ENCODE peak calls at places on chromosomes 3 and 15, in six cellular contexts. U, P, T, R, D and N are unnamed samples.
A peak's percentile ranks its signal among the peaks of the same experiment; 100 is the strongest.

GRCh38 chr3:22960326-22960984 is 242.7 kb upstream of the UBE2E2 start:
- DNase-seq in U (peak; percentile 26), R (peak; percentile 42), D (no peak), T (no peak), P (peak; percentile 24), N (peak; percentile 31)

GRCh38 chr3:115418583-115418982 is 204.7 kb upstream of the GAP43 start:
- DNase-seq in R (no peak), T (no peak), P (no peak), D (no peak), U (no peak), N (peak; percentile 63)

GRCh38 chr15:89781891-89782618 is 5.9 kb downstream of the MESP2 start:
- DNase-seq in T (no peak), D (peak; percentile 41), U (peak; percentile 57), P (no peak), R (peak; percentile 58), N (peak; percentile 88)

GRCh38 chr15:41779662-41780157 is 5.4 kb downstream of the MAPKBP1 start:
- DNase-seq in U (no peak), T (no peak), D (no peak), P (no peak), R (peak; percentile 59), N (no peak)

GRCh38 chr3:158456114-158456513 is 114.9 kb upstream of the MLF1 start:
- DNase-seq in T (no peak), D (no peak), P (no peak), R (peak; percentile 86), U (peak; percentile 63), N (no peak)

GRCh38 chr3:43794776-43795175 is 104.0 kb downstream of the ABHD5 start:
- DNase-seq in T (no peak), D (peak; percentile 12), R (no peak), U (peak; percentile 60), P (no peak), N (peak; percentile 29)

GRCh38 chr3:49238274-49239127 is 38.5 kb downstream of the C3orf62 start:
- DNase-seq in T (no peak), U (peak; percentile 69), P (no peak), D (no peak), R (peak; percentile 91), N (no peak)

GRCh38 chr3:100316656-100317069 is 17.9 kb upstream of the NIT2 start:
- DNase-seq in T (no peak), P (peak; percentile 15), R (peak; percentile 72), D (no peak), U (peak; percentile 68), N (peak; percentile 57)

GRCh38 chr3:185763347-185764010 is 61.4 kb downstream of the IGF2BP2 start:
- DNase-seq in T (no peak), U (peak; percentile 29), D (no peak), P (no peak), R (peak; percentile 56), N (no peak)

GRCh38 chr3:149199474-149199873 is 22.2 kb downstream of the CP start:
- DNase-seq in U (peak; percentile 68), D (no peak), T (no peak), P (no peak), R (peak; percentile 33), N (no peak)

GRCh38 chr3:129526121-129526900 is 2.1 kb upstream of the RHO start:
- DNase-seq in T (no peak), U (peak; percentile 8), D (no peak), R (no peak), P (no peak), N (no peak)

GRCh38 chr3:58540176-58540863 is 3.3 kb upstream of the ACOX2 start:
- DNase-seq in R (no peak), D (peak; percentile 8), P (no peak), U (no peak), T (no peak), N (no peak)

GRCh38 chr15:73786518-73786917 is 33.4 kb upstream of the INSYN1 start:
- DNase-seq in T (peak; percentile 56), R (no peak), P (no peak), U (no peak), D (peak; percentile 82), N (no peak)

DNA sequence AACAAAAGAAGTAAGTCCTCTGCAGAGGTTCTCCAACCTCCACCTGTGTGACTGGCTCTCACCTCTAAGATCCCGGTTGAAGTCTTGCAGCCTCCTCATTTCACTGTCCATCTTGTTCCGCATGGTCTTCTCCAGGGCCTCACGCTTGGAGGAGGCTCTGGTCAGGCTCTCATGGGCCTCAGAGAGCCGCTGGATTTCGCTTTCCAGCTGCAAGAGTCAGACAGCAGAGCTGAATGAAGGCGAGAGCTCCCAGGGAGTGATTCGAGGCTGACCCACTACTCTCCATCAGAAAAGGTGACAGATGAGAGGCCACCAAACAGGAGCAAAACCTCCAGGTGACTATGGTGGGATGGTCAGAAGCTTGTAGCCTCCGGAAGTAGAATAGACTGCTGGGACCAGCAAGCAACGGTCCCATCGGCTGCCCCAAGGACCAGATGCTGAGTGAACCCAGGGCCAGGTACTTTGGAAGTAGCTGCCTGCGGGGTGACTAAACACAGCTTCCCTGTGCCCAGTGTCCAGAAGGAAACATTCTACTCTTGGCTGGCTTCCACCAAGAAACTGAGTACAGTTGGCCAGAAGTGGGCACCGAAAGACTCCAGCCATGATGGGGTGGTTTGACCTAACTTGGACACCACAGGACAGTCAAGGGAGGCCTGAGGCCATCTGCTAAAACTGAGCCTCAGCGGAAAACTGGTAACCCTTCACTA is 7.9 kb downstream of the AMOTL2 start:
- DNase-seq in T (no peak), P (no peak), R (no peak), U (no peak), D (peak; percentile 23), N (no peak)
- H3K79me1 ChIP-seq in T (peaks cover 5% of the 10 kb centered on the region), P (peaks cover 21% of the 10 kb centered on the region), R (no peaks in the 10 kb centered on the region), U (peaks cover 22% of the 10 kb centered on the region), D (no peaks in the 10 kb centered on the region), N (peaks cover 18% of the 10 kb centered on the region)

GRCh38 chr15:82882250-82882928 is 70.1 kb downstream of the HOMER2 start:
- DNase-seq in P (no peak), U (no peak), D (no peak), R (no peak), T (no peak), N (no peak)
- H3K79me1 ChIP-seq in P (no peaks in the 10 kb centered on the region), U (no peaks in the 10 kb centered on the region), D (no peaks in the 10 kb centered on the region), R (no peaks in the 10 kb centered on the region), T (no peaks in the 10 kb centered on the region), N (no peaks in the 10 kb centered on the region)

GRCh38 chr3:4983739-4984510 is 4.7 kb downstream of the BHLHE40 start:
- DNase-seq in D (no peak), R (peak; percentile 91), P (no peak), T (no peak), U (peak; percentile 92), N (peak; percentile 80)
- H3K79me1 ChIP-seq in D (no peaks in the 10 kb centered on the region), R (peaks cover 3% of the 10 kb centered on the region), P (peaks cover 2% of the 10 kb centered on the region), T (no peaks in the 10 kb centered on the region), U (peaks cover 16% of the 10 kb centered on the region), N (peaks cover 19% of the 10 kb centered on the region)

GRCh38 chr3:134364061-134364935 is 9.9 kb downstream of the AMOTL2 start:
- DNase-seq in R (peak; percentile 95), T (peak; percentile 92), D (peak; percentile 98), U (peak; percentile 96), P (peak; percentile 94), N (peak; percentile 99)

GRCh38 chr3:134367412-134367811 is 6.8 kb downstream of the AMOTL2 start:
- DNase-seq in P (no peak), T (no peak), R (no peak), D (no peak), U (no peak), N (no peak)

GRCh38 chr3:134366928-134367352 is 7.3 kb downstream of the AMOTL2 start:
- DNase-seq in R (no peak), T (no peak), D (peak; percentile 28), U (no peak), P (no peak), N (no peak)

GRCh38 chr3:134364936-134365765 is 9.1 kb downstream of the AMOTL2 start:
- DNase-seq in U (no peak), T (no peak), D (no peak), P (no peak), R (no peak), N (no peak)

DNA sequence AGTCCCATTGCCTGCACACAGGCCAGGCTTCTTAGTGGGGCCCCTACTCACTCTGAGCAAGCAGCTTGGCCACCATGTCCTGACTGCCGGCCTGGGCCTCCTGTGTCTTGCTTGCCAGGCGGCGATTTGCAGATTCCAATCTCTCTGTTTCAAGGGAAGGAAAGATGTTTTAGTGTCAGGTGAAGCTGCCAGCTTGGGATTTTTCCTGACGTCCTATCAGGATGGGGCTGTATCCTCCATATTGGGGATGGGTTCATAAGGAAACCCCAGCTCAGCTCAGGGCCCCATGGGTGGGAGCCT is 8.5 kb downstream of the AMOTL2 start:
- DNase-seq in P (no peak), R (no peak), T (no peak), D (peak; percentile 19), U (no peak), N (no peak)
- H3K79me1 ChIP-seq in P (peaks cover 18% of the 10 kb centered on the region), R (no peaks in the 10 kb centered on the region), T (peaks cover 5% of the 10 kb centered on the region), D (no peaks in the 10 kb centered on the region), U (peaks cover 22% of the 10 kb centered on the region), N (peaks cover 21% of the 10 kb centered on the region)

DNA sequence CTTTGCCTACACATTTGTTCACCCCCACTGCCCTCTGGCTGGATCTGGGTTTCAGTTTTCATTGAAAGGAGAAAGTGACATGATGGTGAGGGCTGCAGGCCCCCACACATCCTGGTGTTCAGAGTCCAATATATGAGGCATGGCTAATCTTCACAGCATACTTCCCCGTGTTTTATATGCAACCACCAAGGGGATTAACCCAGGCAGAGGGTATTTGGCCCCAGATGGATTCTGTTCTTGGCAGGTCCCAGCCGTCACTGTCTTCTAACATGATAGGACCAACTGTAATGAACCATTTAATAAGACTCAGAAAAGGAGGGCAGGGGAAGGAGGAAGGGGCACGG is 4.4 kb upstream of the ACTC1 start:
- DNase-seq in P (no peak), U (no peak), D (no peak), R (no peak), T (no peak), N (no peak)
- H3K79me1 ChIP-seq in P (no peaks in the 10 kb centered on the region), U (no peaks in the 10 kb centered on the region), D (no peaks in the 10 kb centered on the region), R (no peaks in the 10 kb centered on the region), T (no peaks in the 10 kb centered on the region), N (no peaks in the 10 kb centered on the region)

DNA sequence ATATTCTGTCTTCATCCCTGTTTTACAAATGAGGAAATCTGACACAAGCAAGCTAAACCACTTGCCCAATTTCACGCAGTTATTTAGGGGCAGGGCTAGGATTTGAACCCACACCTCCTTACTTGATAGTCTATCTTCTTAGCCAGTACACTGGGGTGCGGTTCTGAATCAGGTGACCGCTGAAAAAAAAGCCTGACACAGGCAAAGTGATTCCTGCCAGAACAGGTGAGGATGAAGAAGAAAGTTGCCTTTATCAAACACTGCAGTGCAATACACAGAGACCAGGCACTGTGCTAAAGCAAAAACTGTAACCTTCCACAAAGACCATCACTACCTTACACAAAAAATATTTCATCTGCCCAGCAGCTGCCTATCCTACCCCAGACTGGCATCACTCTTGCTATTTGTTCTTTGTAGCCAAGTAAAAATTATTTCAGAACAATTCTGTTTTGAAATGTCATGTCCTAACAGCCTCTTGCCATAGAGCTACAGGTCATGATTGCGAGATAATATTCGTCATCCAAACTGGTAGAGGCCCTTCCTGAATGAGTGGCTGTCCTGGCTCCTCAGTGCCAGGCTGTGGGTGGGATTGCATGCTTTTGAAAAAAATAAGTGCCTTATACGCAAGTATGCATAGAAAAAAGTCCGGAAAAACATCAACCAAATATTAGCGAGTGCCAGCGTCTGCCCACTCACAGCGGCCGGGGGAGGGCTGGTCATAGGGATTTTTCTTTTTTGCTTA is 142.3 kb upstream of the TPM1 start:
- DNase-seq in T (no peak), R (peak; percentile 32), P (no peak), D (no peak), U (no peak), N (no peak)
- H3K79me1 ChIP-seq in T (no peaks in the 10 kb centered on the region), R (peaks cover 2% of the 10 kb centered on the region), P (no peaks in the 10 kb centered on the region), D (no peaks in the 10 kb centered on the region), U (no peaks in the 10 kb centered on the region), N (no peaks in the 10 kb centered on the region)